ENCODE peak calls at places on chromosomes 13 and 19, in five cellular contexts. One of them, this sample, is unnamed.

GRCh38 chr13:47672982-47673670 is 327.9 kb downstream of the SUCLA2 start:
- DNase-seq in HCT116: no peak
- DNase-seq in Peyer's patch: no peak
- DNase-seq in RWPE1: no peak
- DNase-seq in adrenal gland: no peak
- DNase-seq in this sample: no peak

GRCh38 chr19:11234486-11235075 is 4.8 kb upstream of the ANGPTL8 start:
- DNase-seq in RWPE1: no peak
- DNase-seq in adrenal gland: peak; percentile 88
- DNase-seq in HCT116: no peak
- DNase-seq in Peyer's patch: no peak
- DNase-seq in this sample: no peak

GRCh38 chr13:75368167-75368566 is 113.8 kb downstream of the TBC1D4 start:
- DNase-seq in Peyer's patch: no peak
- DNase-seq in RWPE1: no peak
- DNase-seq in HCT116: peak; percentile 38
- DNase-seq in adrenal gland: peak; percentile 54
- DNase-seq in this sample: no peak

GRCh38 chr19:33795370-33796163 is 1.1 kb upstream of the KCTD15 start:
- DNase-seq in adrenal gland: peak; percentile 51
- DNase-seq in Peyer's patch: no peak
- DNase-seq in HCT116: no peak
- DNase-seq in RWPE1: peak; percentile 82
- DNase-seq in this sample: peak; percentile 64

GRCh38 chr19:13172335-13173128 is 22.3 kb downstream of the IER2 start:
- DNase-seq in HCT116: no peak
- DNase-seq in Peyer's patch: peak; percentile 67
- DNase-seq in adrenal gland: peak; percentile 92
- DNase-seq in RWPE1: peak; percentile 82
- DNase-seq in this sample: no peak

GRCh38 chr19:51480590-51480989 is 2.3 kb downstream of the CEACAM18 start:
- DNase-seq in RWPE1: peak; percentile 22
- DNase-seq in HCT116: no peak
- DNase-seq in adrenal gland: no peak
- DNase-seq in Peyer's patch: no peak
- DNase-seq in this sample: no peak

GRCh38 chr19:39009001-39009400 is 23.3 kb downstream of the FBXO27 start:
- DNase-seq in Peyer's patch: no peak
- DNase-seq in adrenal gland: no peak
- DNase-seq in RWPE1: no peak
- DNase-seq in HCT116: no peak
- DNase-seq in this sample: no peak

GRCh38 chr13:113053801-113054604 is 51.6 kb upstream of the F7 start:
- DNase-seq in RWPE1: no peak
- DNase-seq in adrenal gland: no peak
- DNase-seq in Peyer's patch: no peak
- DNase-seq in HCT116: no peak
- DNase-seq in this sample: no peak

GRCh38 chr13:32829269-32829668 is 187.0 kb upstream of the KL start:
- DNase-seq in Peyer's patch: no peak
- DNase-seq in RWPE1: no peak
- DNase-seq in adrenal gland: no peak
- DNase-seq in HCT116: no peak
- DNase-seq in this sample: no peak

GRCh38 chr19:50358483-50359431 is 6.7 kb downstream of the NAPSA start:
- DNase-seq in adrenal gland: no peak
- DNase-seq in Peyer's patch: peak; percentile 72
- DNase-seq in RWPE1: peak; percentile 79
- DNase-seq in HCT116: no peak
- DNase-seq in this sample: peak; percentile 72

GRCh38 chr13:28137556-28137955 is 789 bp upstream of the PAN3 start:
- DNase-seq in Peyer's patch: no peak
- DNase-seq in HCT116: no peak
- DNase-seq in adrenal gland: no peak
- DNase-seq in RWPE1: no peak
- DNase-seq in this sample: no peak

GRCh38 chr19:42435316-42435715 is 7.4 kb downstream of the CXCL17 start:
- DNase-seq in HCT116: no peak
- DNase-seq in RWPE1: no peak
- DNase-seq in Peyer's patch: no peak
- DNase-seq in adrenal gland: no peak
- DNase-seq in this sample: no peak

GRCh38 chr19:28184997-28185396 is 1028.0 kb downstream of the UQCRFS1 start:
- DNase-seq in RWPE1: no peak
- DNase-seq in HCT116: no peak
- DNase-seq in Peyer's patch: no peak
- DNase-seq in adrenal gland: peak; percentile 26
- DNase-seq in this sample: no peak

GRCh38 chr19:5775668-5776309 is 8.8 kb downstream of the PRR22 start:
- DNase-seq in adrenal gland: no peak
- DNase-seq in Peyer's patch: no peak
- DNase-seq in HCT116: no peak
- DNase-seq in RWPE1: no peak
- DNase-seq in this sample: no peak

GRCh38 chr19:5090780-5091575 is 122.1 kb downstream of the KDM4B start:
- DNase-seq in RWPE1: no peak
- DNase-seq in adrenal gland: peak; percentile 56
- DNase-seq in Peyer's patch: no peak
- DNase-seq in HCT116: no peak
- DNase-seq in this sample: no peak

GRCh38 chr13:75373988-75374387 is 108.0 kb downstream of the TBC1D4 start:
- DNase-seq in adrenal gland: no peak
- DNase-seq in RWPE1: no peak
- DNase-seq in Peyer's patch: no peak
- DNase-seq in HCT116: no peak
- DNase-seq in this sample: no peak

GRCh38 chr13:50608357-50608756 is 235.1 kb downstream of the DLEU7 start:
- DNase-seq in adrenal gland: no peak
- DNase-seq in Peyer's patch: no peak
- DNase-seq in RWPE1: no peak
- DNase-seq in HCT116: no peak
- DNase-seq in this sample: no peak

GRCh38 chr13:87661471-87661870 is 9.7 kb upstream of the SLITRK5 start:
- DNase-seq in Peyer's patch: no peak
- DNase-seq in RWPE1: no peak
- DNase-seq in adrenal gland: no peak
- DNase-seq in HCT116: no peak
- DNase-seq in this sample: no peak

GRCh38 chr13:45674908-45675307 is 27.2 kb upstream of the CBY2 start:
- DNase-seq in adrenal gland: no peak
- DNase-seq in Peyer's patch: no peak
- DNase-seq in HCT116: no peak
- DNase-seq in RWPE1: peak; percentile 65
- DNase-seq in this sample: no peak

GRCh38 chr19:4589579-4590410 is 30.3 kb upstream of the SEMA6B start:
- DNase-seq in adrenal gland: no peak
- DNase-seq in Peyer's patch: no peak
- DNase-seq in HCT116: no peak
- DNase-seq in RWPE1: no peak
- DNase-seq in this sample: no peak

GRCh38 chr13:23928985-23929384 is 31.7 kb upstream of the C1QTNF9B start:
- DNase-seq in HCT116: no peak
- DNase-seq in adrenal gland: no peak
- DNase-seq in RWPE1: peak; percentile 88
- DNase-seq in Peyer's patch: no peak
- DNase-seq in this sample: no peak

GRCh38 chr13:51113186-51113881 is 2.3 kb upstream of the C13orf42 start:
- DNase-seq in HCT116: no peak
- DNase-seq in Peyer's patch: no peak
- DNase-seq in RWPE1: no peak
- DNase-seq in adrenal gland: no peak
- DNase-seq in this sample: no peak

GRCh38 chr13:40148103-40148502 is 492.6 kb downstream of the COG6 start:
- DNase-seq in RWPE1: no peak
- DNase-seq in Peyer's patch: no peak
- DNase-seq in adrenal gland: no peak
- DNase-seq in HCT116: no peak
- DNase-seq in this sample: no peak

GRCh38 chr13:50911051-50911690 is 1.6 kb downstream of the RNASEH2B start:
- DNase-seq in RWPE1: peak; percentile 8
- DNase-seq in Peyer's patch: no peak
- DNase-seq in HCT116: no peak
- DNase-seq in adrenal gland: no peak
- DNase-seq in this sample: no peak

GRCh38 chr13:49927755-49928154 is 8.4 kb downstream of the SPRYD7 start:
- DNase-seq in HCT116: no peak
- DNase-seq in adrenal gland: no peak
- DNase-seq in RWPE1: no peak
- DNase-seq in Peyer's patch: no peak
- DNase-seq in this sample: no peak

GRCh38 chr13:98083507-98083906 is 59.4 kb upstream of the FARP1 start:
- DNase-seq in RWPE1: no peak
- DNase-seq in Peyer's patch: no peak
- DNase-seq in HCT116: no peak
- DNase-seq in adrenal gland: no peak
- DNase-seq in this sample: no peak

GRCh38 chr13:99996177-99996705 is 14.7 kb downstream of the ZIC2 start:
- DNase-seq in HCT116: no peak
- DNase-seq in RWPE1: no peak
- DNase-seq in adrenal gland: no peak
- DNase-seq in Peyer's patch: no peak
- DNase-seq in this sample: no peak

GRCh38 chr19:32201661-32202060 is 143.7 kb upstream of the ZNF507 start:
- DNase-seq in HCT116: no peak
- DNase-seq in RWPE1: no peak
- DNase-seq in adrenal gland: no peak
- DNase-seq in Peyer's patch: no peak
- DNase-seq in this sample: no peak

GRCh38 chr13:27450921-27451461 is 627 bp upstream of the MTIF3 start:
- DNase-seq in RWPE1: peak; percentile 61
- DNase-seq in HCT116: peak; percentile 55
- DNase-seq in Peyer's patch: peak; percentile 43
- DNase-seq in adrenal gland: peak; percentile 23
- DNase-seq in this sample: peak; percentile 45

GRCh38 chr19:37551123-37551993 is 43.2 kb downstream of the ZNF571 start:
- DNase-seq in adrenal gland: no peak
- DNase-seq in Peyer's patch: peak; percentile 29
- DNase-seq in HCT116: no peak
- DNase-seq in RWPE1: peak; percentile 27
- DNase-seq in this sample: peak; percentile 70

GRCh38 chr19:34838248-34838647 is 65.2 kb upstream of the ZNF599 start:
- DNase-seq in HCT116: peak; percentile 8
- DNase-seq in Peyer's patch: no peak
- DNase-seq in adrenal gland: no peak
- DNase-seq in RWPE1: peak; percentile 20
- DNase-seq in this sample: no peak
- TF ChIP-seq CTCF in HCT116: peak; percentile 49
- TF ChIP-seq CTCF in Peyer's patch: no peak
- TF ChIP-seq CTCF in adrenal gland: no peak
- TF ChIP-seq CTCF in RWPE1: no peak
- TF ChIP-seq CTCF in this sample: no peak

GRCh38 chr13:31051999-31052398 is 109.7 kb downstream of the HSPH1 start:
- DNase-seq in HCT116: peak; percentile 28
- DNase-seq in adrenal gland: no peak
- DNase-seq in RWPE1: no peak
- DNase-seq in Peyer's patch: no peak
- DNase-seq in this sample: no peak
- TF ChIP-seq CTCF in HCT116: no peak
- TF ChIP-seq CTCF in adrenal gland: no peak
- TF ChIP-seq CTCF in RWPE1: no peak
- TF ChIP-seq CTCF in Peyer's patch: no peak
- TF ChIP-seq CTCF in this sample: no peak

GRCh38 chr19:1844536-1845515 is 3.5 kb downstream of the REXO1 start:
- DNase-seq in adrenal gland: no peak
- DNase-seq in RWPE1: no peak
- DNase-seq in HCT116: no peak
- DNase-seq in Peyer's patch: no peak
- DNase-seq in this sample: no peak

GRCh38 chr19:1845642-1846041 is 2.6 kb downstream of the REXO1 start:
- DNase-seq in Peyer's patch: no peak
- DNase-seq in adrenal gland: no peak
- DNase-seq in RWPE1: no peak
- DNase-seq in HCT116: no peak
- DNase-seq in this sample: no peak

GRCh38 chr19:1841209-1841924 is 6.9 kb downstream of the REXO1 start:
- DNase-seq in RWPE1: no peak
- DNase-seq in HCT116: no peak
- DNase-seq in Peyer's patch: no peak
- DNase-seq in adrenal gland: no peak
- DNase-seq in this sample: no peak

GRCh38 chr19:1843116-1843515 is 5.2 kb downstream of the REXO1 start:
- DNase-seq in adrenal gland: no peak
- DNase-seq in Peyer's patch: no peak
- DNase-seq in HCT116: no peak
- DNase-seq in RWPE1: no peak
- DNase-seq in this sample: no peak

GRCh38 chr19:1843646-1844394 is 4.5 kb downstream of the REXO1 start:
- DNase-seq in Peyer's patch: no peak
- DNase-seq in RWPE1: no peak
- DNase-seq in adrenal gland: no peak
- DNase-seq in HCT116: no peak
- DNase-seq in this sample: no peak
- TF ChIP-seq CTCF in Peyer's patch: no peak
- TF ChIP-seq CTCF in RWPE1: no peak
- TF ChIP-seq CTCF in adrenal gland: no peak
- TF ChIP-seq CTCF in HCT116: no peak
- TF ChIP-seq CTCF in this sample: no peak

GRCh38 chr19:58305065-58305931 is at the start of gene ERVK3-1:
- DNase-seq in Peyer's patch: peak; percentile 97
- DNase-seq in HCT116: peak; percentile 91
- DNase-seq in adrenal gland: peak; percentile 98
- DNase-seq in RWPE1: peak; percentile 96
- DNase-seq in this sample: peak; percentile 89
- TF ChIP-seq CTCF in Peyer's patch: peak; percentile 4
- TF ChIP-seq CTCF in HCT116: no peak
- TF ChIP-seq CTCF in adrenal gland: peak; percentile 49
- TF ChIP-seq CTCF in RWPE1: no peak
- TF ChIP-seq CTCF in this sample: no peak

DNA sequence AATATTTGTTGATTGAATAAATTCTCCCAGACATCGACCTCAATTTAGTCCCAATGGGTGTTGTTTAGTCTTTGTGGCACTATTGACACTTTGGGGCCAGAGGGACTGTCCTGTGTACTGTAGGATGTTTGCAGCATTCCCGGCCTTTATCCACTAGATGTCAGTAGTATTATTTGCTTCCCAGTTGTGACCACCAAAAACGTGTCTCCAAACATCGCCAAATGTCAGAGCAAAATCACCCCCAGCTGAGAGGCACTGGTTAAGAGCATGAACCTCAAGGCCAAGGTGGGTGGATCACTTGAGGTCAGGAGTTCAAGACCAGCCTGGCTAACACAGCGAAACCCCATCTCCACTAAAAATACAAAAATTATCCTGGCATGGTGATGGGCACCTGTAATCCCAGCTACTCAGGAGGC is 15.4 kb downstream of the NLRP12 start:
- DNase-seq in Peyer's patch: no peak
- DNase-seq in RWPE1: peak; percentile 14
- DNase-seq in HCT116: peak; percentile 45
- DNase-seq in adrenal gland: no peak
- DNase-seq in this sample: no peak
- TF ChIP-seq CTCF in Peyer's patch: no peak
- TF ChIP-seq CTCF in RWPE1: peak; percentile 62
- TF ChIP-seq CTCF in HCT116: peak; percentile 67
- TF ChIP-seq CTCF in adrenal gland: peak; percentile 29
- TF ChIP-seq CTCF in this sample: no peak

This sample was measured in activated B cell treated with CpG ODN at 0.5 μM for 24 hours.